ENCODE peak calls at places on chromosome 3, in eight cellular contexts. J, V, U, N, H, O, C and W are unnamed samples.

GRCh38 chr3:86702381-86702958 is 288.5 kb downstream of the VGLL3 start:
- DNase-seq in J (peak; percentile 24), V (peak; percentile 33), U (no peak), N (peak; percentile 4), H (no peak), O (peak; percentile 13), C (peak; percentile 9), W (peak; percentile 24)

GRCh38 chr3:160126046-160126445 is 99.2 kb upstream of the C3orf80 start:
- DNase-seq in J (no peak), V (no peak), U (no peak), N (no peak), H (no peak), O (no peak), C (no peak), W (no peak)

GRCh38 chr3:61562042-61562809 is 855 bp downstream of the PTPRG start:
- DNase-seq in J (peak; percentile 49), V (no peak), U (peak; percentile 51), N (no peak), H (no peak), O (no peak), C (peak; percentile 74), W (peak; percentile 62)

GRCh38 chr3:100297784-100298183 is 36.8 kb upstream of the NIT2 start:
- DNase-seq in J (no peak), V (peak; percentile 47), U (no peak), N (no peak), H (no peak), O (no peak), C (no peak), W (peak; percentile 68)

GRCh38 chr3:27568393-27568792 is 84.2 kb upstream of the SLC4A7 start:
- DNase-seq in J (no peak), V (peak; percentile 87), U (peak; percentile 38), N (no peak), H (no peak), O (no peak), C (peak; percentile 58), W (peak; percentile 95)

GRCh38 chr3:101999177-101999778 is 150.0 kb downstream of the NFKBIZ start:
- DNase-seq in J (no peak), V (no peak), U (no peak), N (no peak), H (no peak), O (no peak), C (no peak), W (no peak)

GRCh38 chr3:105829229-105829628 is 39.6 kb downstream of the CBLB start:
- DNase-seq in J (no peak), V (peak; percentile 57), U (no peak), N (no peak), H (no peak), O (no peak), C (no peak), W (no peak)

GRCh38 chr3:152320201-152320617 is 51.5 kb downstream of the MBNL1 start:
- DNase-seq in J (no peak), V (peak; percentile 16), U (no peak), N (no peak), H (no peak), O (no peak), C (peak; percentile 61), W (peak; percentile 67)

GRCh38 chr3:52210550-52211046 is 12.6 kb downstream of the ALAS1 start:
- DNase-seq in J (no peak), V (peak; percentile 94), U (peak; percentile 77), N (no peak), H (no peak), O (no peak), C (no peak), W (peak; percentile 39)

GRCh38 chr3:47847801-47848518 is 45.0 kb downstream of the DHX30 start:
- DNase-seq in J (no peak), V (no peak), U (no peak), N (no peak), H (no peak), O (no peak), C (no peak), W (no peak)
- H3K9me3 ChIP-seq in J (no peaks in the 10 kb centered on the region), V (no peaks in the 10 kb centered on the region), U (no peaks in the 10 kb centered on the region), N (no peaks in the 10 kb centered on the region), H (no peaks in the 10 kb centered on the region), O (no peaks in the 10 kb centered on the region), C (no peaks in the 10 kb centered on the region), W (no peaks in the 10 kb centered on the region)

DNA sequence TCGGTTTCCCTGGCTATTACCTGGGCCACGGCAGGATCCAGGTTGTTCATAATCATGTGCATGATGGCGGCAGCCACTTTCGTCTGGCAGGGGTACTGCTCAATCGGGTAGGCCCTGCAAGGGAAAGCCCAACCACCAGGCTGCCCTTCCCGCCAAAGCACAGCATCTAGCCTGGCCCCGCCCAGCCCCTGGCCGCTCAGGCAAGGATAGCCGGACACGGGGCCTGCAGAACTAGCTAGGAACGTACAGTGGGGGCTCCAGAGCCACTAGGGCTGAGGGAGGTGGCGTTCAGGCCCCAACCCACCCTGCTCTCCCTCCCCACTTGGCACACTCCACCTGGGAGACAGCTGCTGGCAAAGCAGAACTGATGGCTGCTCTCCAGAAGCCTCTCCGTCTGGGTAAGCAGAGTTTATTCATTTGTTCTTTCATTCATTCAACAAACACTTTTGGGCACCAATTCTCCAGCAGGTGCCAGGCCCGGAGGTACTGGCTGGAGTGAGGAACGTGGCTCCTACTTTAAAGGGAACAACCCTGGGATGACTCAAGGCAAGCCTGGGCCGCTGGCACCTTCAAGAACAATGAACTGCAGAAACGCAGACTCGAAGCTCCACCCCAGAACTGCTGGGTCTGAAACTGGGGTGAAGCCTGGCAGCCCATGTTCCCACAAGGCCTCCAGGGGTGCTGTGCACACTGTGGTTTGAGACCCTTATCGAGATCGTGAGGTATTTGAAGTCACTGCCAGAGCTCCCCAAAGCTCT is 7.8 kb downstream of the UROC1 start:
- DNase-seq in J (no peak), V (no peak), U (no peak), N (no peak), H (no peak), O (no peak), C (no peak), W (no peak)
- TF ChIP-seq EZH2phosphoT487 in J (no peak), V (no peak), U (no peak), N (no peak), H (no peak), O (no peak), C (no peak), W (no peak)

DNA sequence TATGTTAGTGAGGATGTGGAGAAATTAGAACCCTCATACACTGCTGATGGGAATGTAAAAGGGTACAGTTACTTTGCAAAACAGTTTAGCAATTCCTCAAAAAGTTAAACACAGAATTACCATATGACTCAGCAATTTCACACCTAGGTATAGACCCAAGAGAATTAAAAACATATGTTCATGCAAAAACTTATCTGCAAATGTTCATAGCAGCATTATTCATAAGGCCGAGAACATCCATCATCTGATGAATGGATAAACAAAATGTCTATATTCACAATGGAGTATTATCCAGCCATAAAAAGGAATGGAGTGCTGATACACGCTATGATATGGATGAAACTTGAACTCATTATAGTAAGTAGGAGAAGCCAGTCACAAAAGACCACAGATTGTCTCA is 10.3 kb downstream of the SEC13 start:
- DNase-seq in J (no peak), V (no peak), U (no peak), N (no peak), H (no peak), O (no peak), C (no peak), W (peak; percentile 59)
- H4K20me1 ChIP-seq in J (no peaks in the 10 kb centered on the region), V (no peaks in the 10 kb centered on the region), U (peaks cover 4% of the 10 kb centered on the region), N (no peaks in the 10 kb centered on the region), H (no peaks in the 10 kb centered on the region), O (no peaks in the 10 kb centered on the region), C (peaks cover 23% of the 10 kb centered on the region), W (peaks cover 11% of the 10 kb centered on the region)

DNA sequence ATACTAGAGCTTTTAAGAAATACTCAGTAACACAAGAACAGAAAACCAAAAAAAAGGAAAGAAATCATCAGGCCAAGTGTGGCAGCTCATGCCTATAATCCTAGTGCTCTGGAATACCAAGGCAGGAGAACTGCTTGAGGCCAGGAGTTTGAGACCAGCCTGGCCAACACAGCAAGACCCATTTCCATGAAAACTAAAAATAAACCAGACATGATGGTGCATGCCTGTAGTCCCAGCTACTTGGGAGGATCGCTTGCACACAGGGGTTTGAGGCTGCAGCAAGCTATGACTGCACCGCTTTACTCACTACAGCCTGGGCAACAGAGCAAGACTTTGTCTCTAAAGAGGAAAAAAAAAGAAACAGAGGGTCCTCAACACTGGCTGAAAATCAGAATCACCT is 18.2 kb downstream of the TASOR start:
- DNase-seq in J (no peak), V (no peak), U (no peak), N (no peak), H (no peak), O (no peak), C (no peak), W (no peak)
- H3K9me3 ChIP-seq in J (no peaks in the 10 kb centered on the region), V (no peaks in the 10 kb centered on the region), U (no peaks in the 10 kb centered on the region), N (no peaks in the 10 kb centered on the region), H (no peaks in the 10 kb centered on the region), O (no peaks in the 10 kb centered on the region), C (no peaks in the 10 kb centered on the region), W (no peaks in the 10 kb centered on the region)